ENCODE peak calls at places on chromosomes 7 and 10, in four cellular contexts. Q is thoracic aorta, Z is fibroblast of lung, M is heart left ventricle. X is an unnamed sample.

GRCh38 chr7:64314493-64315020 is 796 bp downstream of the ZNF736 start:
- DNase-seq in Z (no peak), Q (no peak), M (no peak), X (no peak)

GRCh38 chr7:29748286-29749099 is 57.8 kb upstream of the WIPF3 start:
- DNase-seq in M (no peak), Q (no peak), Z (peak; percentile 65), X (peak; percentile 36)

GRCh38 chr7:151238190-151238810 is 6.0 kb downstream of the CHPF2 start:
- DNase-seq in Z (no peak), M (no peak), Q (no peak), X (no peak)

GRCh38 chr7:74044366-74045350 is 16.7 kb downstream of the ELN start:
- DNase-seq in M (no peak), Z (no peak), Q (no peak), X (no peak)

GRCh38 chr7:152989889-152990380 is 230.4 kb downstream of the ACTR3B start:
- DNase-seq in M (no peak), Q (no peak), Z (peak; percentile 1), X (no peak)

GRCh38 chr7:1922071-1922869 is 252.2 kb downstream of the ELFN1 start:
- DNase-seq in Q (no peak), M (no peak), Z (peak; percentile 29), X (no peak)

GRCh38 chr7:134031835-134032617 is 95.1 kb upstream of the LRGUK start:
- DNase-seq in Z (no peak), Q (no peak), M (peak; percentile 21), X (no peak)

GRCh38 chr10:48924988-48925387 is 14.7 kb downstream of the LRRC18 start:
- DNase-seq in Z (no peak), M (no peak), Q (no peak), X (no peak)

GRCh38 chr7:34133983-34134782 is 228.8 kb downstream of the BMPER start:
- DNase-seq in Z (peak; percentile 81), M (peak; percentile 52), Q (no peak), X (peak; percentile 79)

GRCh38 chr10:91185239-91185875 is 35.1 kb upstream of the PCGF5 start:
- DNase-seq in Q (peak; percentile 19), Z (peak; percentile 54), M (no peak), X (peak; percentile 84)

GRCh38 chr10:132809237-132810140 is 23.5 kb upstream of the NKX6-2 start:
- DNase-seq in Q (no peak), M (no peak), Z (no peak), X (no peak)

GRCh38 chr10:132806126-132807061 is 20.4 kb upstream of the NKX6-2 start:
- DNase-seq in Q (no peak), Z (no peak), M (no peak), X (no peak)

GRCh38 chr10:132808568-132809236 is 22.8 kb upstream of the NKX6-2 start:
- DNase-seq in M (no peak), Z (no peak), Q (no peak), X (no peak)

GRCh38 chr10:132808247-132808567 is 22.3 kb upstream of the NKX6-2 start:
- DNase-seq in Z (no peak), M (no peak), Q (no peak), X (no peak)

DNA sequence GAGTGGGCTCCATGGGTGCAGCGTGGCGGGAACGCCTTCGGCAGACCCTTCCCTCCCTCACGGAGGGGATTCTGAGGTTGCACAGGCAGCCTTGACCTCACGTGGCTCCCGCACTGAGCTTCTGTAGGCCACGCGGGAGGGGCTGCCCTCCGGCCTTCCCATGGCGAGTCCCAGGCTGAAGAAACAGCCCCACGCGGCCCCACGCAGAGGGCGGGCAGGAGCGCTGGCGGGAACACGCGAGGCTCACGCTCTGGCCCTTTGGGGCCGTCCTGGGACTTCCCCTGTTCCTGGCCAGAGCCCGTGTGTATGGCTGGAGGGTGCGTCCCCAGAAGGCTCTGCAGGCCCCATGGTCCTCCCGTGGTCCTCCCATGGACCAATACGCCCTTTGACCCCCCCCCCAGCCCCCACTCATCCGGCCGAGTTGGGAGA is 21.7 kb upstream of the NKX6-2 start:
- DNase-seq in Q (no peak), M (no peak), Z (no peak), X (no peak)
- TF ChIP-seq CTCF in Q (no peak), M (no peak), Z (no peak), X (no peak)

DNA sequence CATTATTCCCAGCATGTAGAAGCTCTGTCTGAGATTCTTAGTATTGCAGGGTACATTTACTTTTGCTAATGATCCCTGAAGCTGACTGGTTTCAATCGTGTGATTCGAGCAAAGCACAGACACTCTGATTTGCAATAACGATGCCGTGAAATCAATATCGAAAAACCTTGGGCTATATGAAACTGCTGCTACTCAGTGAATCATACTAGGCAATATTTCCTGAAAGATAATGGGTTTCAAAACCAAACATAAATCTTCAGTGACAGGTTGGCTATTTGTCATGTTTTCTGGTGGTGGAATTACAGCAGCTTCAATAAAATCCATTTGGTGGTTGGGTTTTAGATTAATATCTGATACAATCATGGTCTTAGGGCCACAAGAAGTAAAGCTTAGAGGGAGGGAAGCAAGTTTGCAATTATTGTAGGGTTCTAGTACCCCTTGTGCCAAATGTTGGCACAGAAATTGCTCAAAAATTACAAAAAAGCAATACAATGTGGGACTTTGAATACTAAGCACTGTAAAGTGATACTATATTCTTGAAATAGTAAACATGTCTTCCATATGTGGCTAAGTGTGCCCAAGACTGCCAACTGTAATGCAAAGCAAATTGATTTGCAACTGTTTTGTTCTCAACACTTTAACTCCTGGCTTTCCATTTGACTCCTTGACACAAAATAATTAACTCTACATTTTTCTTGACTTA is 112.4 kb upstream of the JAZF1 start:
- DNase-seq in Z (no peak), Q (no peak), M (no peak), X (no peak)
- H3K27ac ChIP-seq in Z (no peak overlapping the region), Q (no peak overlapping the region), M (no peak overlapping the region), X (no peak overlapping the region)

DNA sequence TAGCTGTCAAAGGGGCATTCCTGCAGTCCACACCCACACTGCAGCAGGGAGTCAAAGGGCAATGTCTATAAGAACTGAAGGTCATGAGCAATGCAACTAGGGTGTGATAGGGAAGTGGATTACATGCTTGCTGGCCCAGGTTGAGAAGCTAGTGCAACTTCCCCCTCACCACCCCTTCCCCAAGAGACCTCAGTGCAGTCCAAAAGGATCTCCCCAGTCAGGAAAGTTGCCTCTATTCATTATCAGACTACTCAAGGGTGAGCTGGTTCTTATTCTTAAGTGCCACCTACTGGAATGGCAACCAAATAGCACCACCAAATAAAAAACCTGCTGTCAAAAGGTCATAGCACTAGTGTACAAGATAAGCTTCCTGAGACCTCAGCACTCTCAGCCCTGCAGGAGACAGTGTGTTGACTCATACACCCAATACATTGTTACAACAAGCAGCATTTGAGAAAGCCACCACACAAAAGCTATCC is 28.2 kb downstream of the MTERF1 start:
- DNase-seq in Q (no peak), M (no peak), Z (no peak), X (peak; percentile 49)
- TF ChIP-seq CTCF in Q (no peak), M (no peak), Z (peak; percentile 8), X (peak; percentile 42)

DNA sequence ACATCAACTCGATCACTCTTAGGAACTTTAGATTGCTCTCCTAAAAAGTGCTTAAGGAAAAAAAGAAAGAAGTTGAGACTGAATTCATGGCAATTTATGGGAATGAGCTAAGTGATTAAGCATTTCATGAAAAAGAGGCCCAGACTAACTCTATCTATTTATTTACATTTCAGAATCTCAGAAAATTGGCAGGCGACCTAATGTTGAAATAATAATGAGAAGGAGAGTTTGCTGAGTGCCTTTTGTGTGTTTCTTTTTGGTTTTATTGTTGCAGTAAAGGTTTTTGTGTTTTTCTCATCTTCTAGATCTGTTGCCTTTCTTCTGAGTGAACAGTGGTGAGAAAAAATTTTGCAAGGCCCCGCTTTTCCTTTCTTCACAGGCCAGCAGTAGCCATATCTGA is 3.8 kb downstream of the GRK5 start:
- DNase-seq in M (no peak), Z (peak; percentile 95), Q (no peak), X (no peak)
- H3K27ac ChIP-seq in M (peak overlapping the region; percentile 97), Z (peak overlapping the region; percentile 84), Q (peak overlapping the region; percentile 94), X (peak overlapping the region; percentile 88)

GRCh38 chr10:101960879-101961395 is 95.0 kb downstream of the ARMH3 start:
- DNase-seq in Z (no peak), M (no peak), Q (no peak), X (no peak)
- TF ChIP-seq CTCF in Z (no peak), M (no peak), Q (no peak), X (no peak)